ENCODE peak calls at places on chromosomes 1 and 21, in four cellular contexts. H, B, O and A are unnamed samples.

GRCh38 chr1:165549908-165550480 is 6.2 kb downstream of the LRRC52 start:
- DNase-seq in B (no peak), O (no peak), H (no peak), A (no peak)

GRCh38 chr1:153572569-153573015 is 6.9 kb upstream of the S100A2 start:
- DNase-seq in B (peak; percentile 93), O (peak; percentile 37), H (no peak), A (peak; percentile 82)

GRCh38 chr1:41038110-41038509 is 16.6 kb upstream of the SLFNL1 start:
- DNase-seq in H (no peak), B (no peak), O (no peak), A (no peak)

GRCh38 chr1:63892632-63893395 is 119.0 kb downstream of the ROR1 start:
- DNase-seq in H (no peak), B (no peak), O (peak; percentile 80), A (peak; percentile 76)

GRCh38 chr1:146034976-146035469 is 13.5 kb upstream of the HJV start:
- DNase-seq in B (no peak), O (no peak), H (no peak), A (no peak)

GRCh38 chr1:17196496-17197180 is 8.3 kb upstream of the PADI1 start:
- DNase-seq in B (no peak), H (no peak), O (no peak), A (no peak)

GRCh38 chr21:29818520-29818919 is 121.3 kb downstream of the GRIK1 start:
- DNase-seq in H (no peak), O (no peak), B (no peak), A (no peak)

GRCh38 chr1:24584103-24584764 is 28.3 kb downstream of the NCMAP start:
- DNase-seq in H (no peak), B (no peak), O (no peak), A (no peak)

GRCh38 chr1:28577052-28577678 is 14.9 kb upstream of the RAB42 start:
- DNase-seq in B (no peak), O (no peak), H (no peak), A (no peak)

GRCh38 chr1:186620951-186621350 is 59.3 kb downstream of the PTGS2 start:
- DNase-seq in B (no peak), O (peak; percentile 19), H (no peak), A (peak; percentile 78)

DNA sequence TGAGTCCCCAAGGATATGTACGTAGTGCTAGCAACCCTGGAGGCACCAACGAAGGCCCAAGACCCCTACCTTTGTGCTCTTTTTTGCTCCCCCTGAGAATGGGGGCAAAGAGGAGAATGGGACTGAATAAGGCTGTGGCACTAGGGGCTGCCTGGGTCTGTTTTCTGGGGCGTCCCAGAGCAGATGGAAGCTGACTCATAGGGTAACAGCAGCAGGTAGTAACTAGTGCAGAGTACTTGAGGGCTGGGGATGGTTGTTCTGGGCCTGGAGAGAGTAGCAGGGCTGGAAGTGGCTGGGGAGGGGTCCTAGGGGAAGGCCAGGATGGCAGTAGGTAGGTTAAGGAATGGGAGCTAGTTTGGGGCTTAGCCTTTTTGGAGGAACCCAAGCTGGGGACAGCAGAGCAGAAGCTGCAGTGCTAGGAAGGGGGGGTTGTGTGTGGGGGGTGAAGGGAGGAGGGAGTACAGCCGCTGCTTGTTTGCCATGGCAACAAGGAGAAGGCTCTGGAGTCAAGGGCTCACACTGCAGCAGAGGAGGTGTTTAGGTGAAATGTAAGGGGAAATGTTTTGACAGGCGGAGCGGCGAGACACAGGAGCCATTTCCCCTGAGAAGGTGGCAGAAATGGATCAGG is 1.8 kb downstream of the NCDN start:
- DNase-seq in B (no peak), O (no peak), H (no peak), A (no peak)
- TF ChIP-seq FOS in B (no peak), O (no peak), H (no peak), A (no peak)

GRCh38 chr1:112791723-112792104 is 76.6 kb upstream of the PPM1J start:
- DNase-seq in B (no peak), H (no peak), O (no peak), A (no peak)

GRCh38 chr1:112794654-112795239 is 79.6 kb upstream of the PPM1J start:
- DNase-seq in H (peak; percentile 49), B (no peak), O (no peak), A (no peak)

GRCh38 chr1:112793631-112794565 is 78.8 kb upstream of the PPM1J start:
- DNase-seq in B (no peak), H (no peak), O (no peak), A (no peak)

GRCh38 chr1:112788561-112788960 is 73.4 kb upstream of the PPM1J start:
- DNase-seq in H (no peak), B (no peak), O (no peak), A (peak; percentile 72)

GRCh38 chr1:112790920-112791722 is 76.0 kb upstream of the PPM1J start:
- DNase-seq in O (no peak), H (no peak), B (no peak), A (no peak)
- TF ChIP-seq FOS in O (no peak), H (no peak), B (no peak), A (no peak)

GRCh38 chr1:72284398-72285073 is 2.2 kb upstream of the NEGR1 start:
- DNase-seq in H (no peak), O (no peak), B (peak; percentile 85), A (peak; percentile 96)
- TF ChIP-seq FOS in H (no peak), O (no peak), B (peak; percentile 72), A (peak; percentile 74)

GRCh38 chr1:172902861-172903381 is 147.8 kb downstream of the TNFSF18 start:
- DNase-seq in B (peak; percentile 58), H (no peak), O (no peak), A (peak; percentile 92)
- TF ChIP-seq FOS in B (peak; percentile 54), H (no peak), O (no peak), A (peak; percentile 73)

GRCh38 chr1:32431736-32432400 is 33.0 kb upstream of the ZBTB8B start:
- DNase-seq in B (no peak), H (no peak), O (peak; percentile 55), A (no peak)
- TF ChIP-seq FOS in B (no peak), H (no peak), O (no peak), A (no peak)

GRCh38 chr1:203661572-203661971 is 34.9 kb downstream of the ATP2B4 start:
- DNase-seq in O (no peak), H (no peak), B (no peak), A (no peak)

GRCh38 chr1:203662821-203663220 is 36.2 kb downstream of the ATP2B4 start:
- DNase-seq in H (no peak), O (no peak), B (no peak), A (no peak)

GRCh38 chr1:203660931-203661484 is 34.4 kb downstream of the ATP2B4 start:
- DNase-seq in B (no peak), H (no peak), O (no peak), A (no peak)

GRCh38 chr1:203663820-203664219 is 37.2 kb downstream of the ATP2B4 start:
- DNase-seq in O (no peak), H (no peak), B (no peak), A (peak; percentile 61)

GRCh38 chr1:203663294-203663693 is 36.7 kb downstream of the ATP2B4 start:
- DNase-seq in O (no peak), B (peak; percentile 48), H (no peak), A (peak; percentile 98)
- TF ChIP-seq FOS in O (no peak), B (peak; percentile 75), H (no peak), A (peak; percentile 70)